ENCODE peak calls at places on chromosome 10, in five cellular contexts. C is SK-MEL-5; S is activated CD4-positive, alpha-beta T cell treated with anti-CD3 and anti-CD28 coated beads, Interleukin-2, amount 50 U/mL, for 24 hours; J is fibroblast of gingiva; G is T-cell. W is an unnamed sample.

GRCh38 chr10:96998329-96998888 is 166.3 kb downstream of the LCOR start:
- DNase-seq in S (no peak), J (peak), C (no peak), G (no peak), W (no peak)

GRCh38 chr10:17684537-17684936 is 40.6 kb downstream of the STAM start:
- DNase-seq in C (no peak), S (no peak), G (no peak), J (no peak), W (no peak)

GRCh38 chr10:30813872-30814471 is 184.4 kb upstream of the LYZL2 start:
- DNase-seq in G (no peak), J (peak), S (no peak), C (no peak), W (no peak)

GRCh38 chr10:5628798-5629788 is 37.3 kb downstream of the ASB13 start:
- DNase-seq in S (peak), G (no peak), J (peak), C (no peak), W (no peak)

GRCh38 chr10:62811159-62811875 is 4.8 kb downstream of the EGR2 start:
- DNase-seq in S (peak), G (no peak), J (no peak), C (no peak), W (no peak)

GRCh38 chr10:12981570-12981969 is 19.9 kb downstream of the CCDC3 start:
- DNase-seq in C (no peak), J (peak), S (no peak), G (no peak), W (no peak)

GRCh38 chr10:21675157-21675796 is 141.2 kb downstream of the MLLT10 start:
- DNase-seq in S (no peak), G (peak), J (peak), C (peak), W (no peak)

GRCh38 chr10:78960316-78960800 is 108.4 kb upstream of the ZMIZ1 start:
- DNase-seq in J (peak), G (no peak), C (peak), S (no peak), W (no peak)

GRCh38 chr10:128811943-128812342 is 655.1 kb upstream of the MGMT start:
- DNase-seq in C (no peak), S (no peak), G (no peak), J (no peak), W (no peak)

GRCh38 chr10:114073787-114074186 is 30.1 kb downstream of the ADRB1 start:
- DNase-seq in C (no peak), S (no peak), J (no peak), G (peak), W (no peak)